ENCODE peak calls at places on chromosome 12, in ten cellular contexts. K is brain microvascular endothelial cell; S is left ventricle myocardium inferior; C is right atrium auricular region; Y is naive thymus-derived CD4-positive, alpha-beta T cell; F is tibial artery; U is BJ; H is A673; B is WERI-Rb-1; D is mucosa of descending colon. E is an unnamed sample.

GRCh38 chr12:59715434-59715833 is 119.6 kb downstream of the SLC16A7 start:
- DNase-seq in K (no peak), S (no peak), C (no peak), Y (no peak), F (no peak), U (no peak), H (no peak), B (no peak), D (no peak), E (no peak)

GRCh38 chr12:42756841-42757661 is 167.5 kb upstream of the PRICKLE1 start:
- DNase-seq in K (peak; percentile 97), S (no peak), C (no peak), Y (no peak), F (no peak), U (peak; percentile 71), H (no peak), B (no peak), D (no peak), E (no peak)

GRCh38 chr12:39352470-39352869 is 90.5 kb downstream of the KIF21A start:
- DNase-seq in K (no peak), S (no peak), C (no peak), Y (no peak), F (no peak), U (no peak), H (no peak), B (no peak), D (no peak), E (no peak)

GRCh38 chr12:92199846-92200576 is 54.4 kb upstream of the BTG1 start:
- DNase-seq in K (no peak), S (no peak), C (no peak), Y (no peak), F (no peak), U (no peak), H (no peak), B (no peak), D (no peak), E (no peak)

GRCh38 chr12:41112903-41113302 is 75.2 kb upstream of the PDZRN4 start:
- DNase-seq in K (no peak), S (no peak), C (no peak), Y (no peak), F (no peak), U (no peak), H (no peak), B (no peak), D (no peak), E (no peak)

GRCh38 chr12:24719293-24719721 is 229.6 kb downstream of the BCAT1 start:
- DNase-seq in K (peak; percentile 72), S (no peak), C (no peak), Y (no peak), F (no peak), U (no peak), H (peak; percentile 35), B (no peak), D (no peak), E (no peak)

GRCh38 chr12:21527451-21528180 is 1.5 kb downstream of the SPX start:
- DNase-seq in K (peak; percentile 25), S (peak; percentile 58), C (no peak), Y (peak; percentile 59), F (peak; percentile 67), U (no peak), H (peak; percentile 68), B (peak; percentile 38), D (peak; percentile 54), E (peak; percentile 75)

GRCh38 chr12:121839106-121839992 is 19.3 kb downstream of the HPD start:
- DNase-seq in K (peak; percentile 99), S (peak; percentile 100), C (peak; percentile 99), Y (peak; percentile 99), F (peak; percentile 100), U (peak; percentile 81), H (peak; percentile 98), B (no peak), D (peak; percentile 99), E (peak; percentile 100)

GRCh38 chr12:6914246-6914947 is at the start of gene ENO2:
- DNase-seq in K (peak; percentile 27), S (peak; percentile 79), C (peak; percentile 84), Y (peak; percentile 80), F (peak; percentile 93), U (no peak), H (peak; percentile 79), B (peak; percentile 75), D (peak; percentile 87), E (peak; percentile 85)

DNA sequence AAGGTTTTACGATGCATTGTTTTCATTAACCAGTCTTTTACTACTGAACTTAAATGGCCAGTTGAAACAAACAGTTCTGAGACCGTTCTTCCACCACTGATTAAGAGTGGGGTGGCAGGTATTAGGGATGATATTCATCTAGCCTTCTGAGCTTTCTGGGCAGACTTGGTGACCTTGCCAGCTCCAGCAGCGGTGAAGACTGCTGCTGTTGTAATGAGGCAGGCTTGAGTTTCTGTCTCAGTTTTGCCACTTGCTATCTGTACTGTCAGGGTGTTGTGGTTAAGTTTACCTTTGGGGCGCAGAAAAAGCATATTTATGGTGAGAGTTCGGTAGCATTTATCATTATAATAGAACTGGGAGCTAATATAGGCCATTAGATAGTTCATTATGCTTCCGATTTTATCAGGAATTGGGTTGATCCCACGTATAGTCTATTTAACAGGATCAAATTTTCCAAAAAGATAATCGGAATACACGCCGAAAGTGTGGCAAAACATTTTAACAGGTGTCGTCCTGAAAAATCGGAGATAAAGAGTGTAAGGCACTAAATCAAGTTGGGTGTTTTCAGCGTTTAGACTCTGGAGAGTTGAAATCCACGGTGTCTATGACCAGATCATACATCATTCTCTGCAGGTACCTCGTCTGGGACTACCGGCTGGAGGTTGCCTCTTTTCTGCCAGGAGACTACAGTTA is 700 bp upstream of the NECAP1 start:
- DNase-seq in K (no peak), S (no peak), C (no peak), Y (peak; percentile 18), F (no peak), U (no peak), H (no peak), B (no peak), D (no peak), E (no peak)
- H3K36me3 ChIP-seq in K (no peaks in the 10 kb centered on the region), S (peaks cover 6% of the 10 kb centered on the region), C (no peaks in the 10 kb centered on the region), Y (no peaks in the 10 kb centered on the region), F (no peaks in the 10 kb centered on the region), U (peaks cover 2% of the 10 kb centered on the region), H (no peaks in the 10 kb centered on the region), B (peaks cover 10% of the 10 kb centered on the region), D (no peaks in the 10 kb centered on the region), E (no peaks in the 10 kb centered on the region)

GRCh38 chr12:29354954-29355353 is 26.0 kb downstream of the ERGIC2 start:
- DNase-seq in K (no peak), S (no peak), C (no peak), Y (no peak), F (no peak), U (no peak), H (no peak), B (no peak), D (no peak), E (no peak)

GRCh38 chr12:29346764-29347421 is 34.1 kb downstream of the ERGIC2 start:
- DNase-seq in K (no peak), S (no peak), C (no peak), Y (no peak), F (no peak), U (no peak), H (no peak), B (no peak), D (no peak), E (no peak)

DNA sequence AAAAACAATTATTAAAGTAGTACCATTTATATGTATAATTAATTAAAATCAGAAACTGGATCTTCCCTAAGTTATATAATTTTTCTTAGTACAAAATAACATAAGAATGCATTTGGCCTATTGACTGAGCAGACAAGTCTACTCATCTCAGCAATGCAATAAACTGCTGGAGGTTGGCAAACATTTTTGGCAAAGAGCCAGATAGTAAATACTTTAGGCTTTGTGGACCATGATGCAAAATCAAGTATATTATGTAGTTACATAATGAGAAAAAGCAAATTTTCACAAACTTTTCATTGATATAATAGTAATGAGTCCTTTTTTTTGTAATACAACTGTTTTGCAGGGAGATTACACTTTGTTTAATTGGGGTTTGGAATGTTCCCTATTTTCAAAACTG is 30.9 kb downstream of the ERGIC2 start:
- DNase-seq in K (peak; percentile 4), S (no peak), C (no peak), Y (no peak), F (no peak), U (peak; percentile 31), H (peak; percentile 43), B (no peak), D (no peak), E (no peak)
- H3K36me3 ChIP-seq in K (no peaks in the 10 kb centered on the region), S (peaks cover 64% of the 10 kb centered on the region), C (peaks cover 25% of the 10 kb centered on the region), Y (peaks cover 25% of the 10 kb centered on the region), F (peaks cover 41% of the 10 kb centered on the region), U (no peaks in the 10 kb centered on the region), H (peaks cover 3% of the 10 kb centered on the region), B (peaks cover 32% of the 10 kb centered on the region), D (no peaks in the 10 kb centered on the region), E (peaks cover 8% of the 10 kb centered on the region)

DNA sequence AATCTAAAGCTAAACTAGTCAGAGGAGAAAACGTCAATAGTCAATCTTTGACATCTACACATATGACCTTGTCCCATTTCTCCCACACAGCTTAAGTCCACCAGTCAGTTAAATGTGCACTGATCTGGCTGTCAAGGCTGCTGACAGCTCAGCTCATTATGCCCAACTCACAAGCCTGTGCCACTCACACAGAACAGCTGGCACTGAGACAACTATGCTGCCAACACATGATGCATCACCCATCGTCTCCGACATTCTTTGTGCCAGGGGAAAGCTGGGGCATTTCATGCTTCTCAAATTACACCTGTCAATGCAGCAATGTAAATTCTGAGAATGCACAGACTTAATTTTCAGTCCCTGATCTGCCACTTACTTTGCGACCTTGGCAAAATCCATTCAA is 25.3 kb downstream of the GNS start:
- DNase-seq in K (no peak), S (peak; percentile 66), C (peak; percentile 64), Y (no peak), F (no peak), U (no peak), H (peak; percentile 70), B (no peak), D (no peak), E (no peak)
- H3K36me3 ChIP-seq in K (peaks cover 4% of the 10 kb centered on the region), S (peaks cover 64% of the 10 kb centered on the region), C (peaks cover 48% of the 10 kb centered on the region), Y (no peaks in the 10 kb centered on the region), F (peaks cover 65% of the 10 kb centered on the region), U (peaks cover 4% of the 10 kb centered on the region), H (peaks cover 7% of the 10 kb centered on the region), B (peaks cover 28% of the 10 kb centered on the region), D (peaks cover 3% of the 10 kb centered on the region), E (peaks cover 13% of the 10 kb centered on the region)

GRCh38 chr12:54240971-54241588 is 38.8 kb downstream of the CBX5 start:
- DNase-seq in K (no peak), S (no peak), C (no peak), Y (no peak), F (no peak), U (no peak), H (no peak), B (no peak), D (no peak), E (no peak)

GRCh38 chr12:54246011-54246641 is 33.8 kb downstream of the CBX5 start:
- DNase-seq in K (no peak), S (no peak), C (no peak), Y (no peak), F (no peak), U (no peak), H (no peak), B (no peak), D (no peak), E (no peak)

GRCh38 chr12:54239568-54239967 is 40.4 kb downstream of the CBX5 start:
- DNase-seq in K (no peak), S (no peak), C (no peak), Y (no peak), F (no peak), U (no peak), H (peak; percentile 78), B (no peak), D (no peak), E (no peak)

DNA sequence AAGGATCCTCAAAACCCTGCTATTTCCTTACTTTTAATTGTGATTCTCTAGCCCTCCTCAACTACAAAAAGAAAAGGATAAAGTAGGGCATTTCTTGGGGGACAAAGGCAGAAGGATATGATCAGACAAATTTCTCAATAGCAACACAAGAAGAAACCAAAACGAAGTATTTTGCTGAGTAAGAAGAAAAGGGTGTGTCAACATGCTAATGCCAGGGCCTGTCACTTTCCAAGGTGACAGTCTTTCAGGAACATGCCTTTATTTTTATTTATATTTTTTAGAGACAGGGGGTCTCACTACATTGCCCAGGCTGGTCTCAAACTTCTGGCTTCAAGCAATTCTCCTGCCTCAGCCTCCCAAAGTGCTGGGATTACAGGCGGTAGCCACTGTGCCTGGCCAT is 39.8 kb downstream of the CBX5 start:
- DNase-seq in K (no peak), S (no peak), C (no peak), Y (no peak), F (no peak), U (no peak), H (no peak), B (no peak), D (no peak), E (no peak)
- H3K36me3 ChIP-seq in K (peaks cover 27% of the 10 kb centered on the region), S (peaks cover 55% of the 10 kb centered on the region), C (peaks cover 14% of the 10 kb centered on the region), Y (peaks cover 8% of the 10 kb centered on the region), F (peaks cover 75% of the 10 kb centered on the region), U (peaks cover 6% of the 10 kb centered on the region), H (peaks cover 64% of the 10 kb centered on the region), B (peaks cover 38% of the 10 kb centered on the region), D (no peaks in the 10 kb centered on the region), E (peaks cover 85% of the 10 kb centered on the region)